ENCODE peak calls at places on chromosomes 6 and 20, in nine cellular contexts. One of them, this sample, is unnamed.

GRCh38 chr6:143098054-143098673 is 37.5 kb downstream of the AIG1 start:
- DNase-seq in ACHN: no peak
- DNase-seq in heart left ventricle: no peak
- DNase-seq in GM12864: peak; percentile 30
- DNase-seq in activated B cell treated with CpG ODN at 0.5 μM for 24 hours: no peak
- DNase-seq in SK-MEL-5: no peak
- DNase-seq in heart right ventricle: no peak
- DNase-seq in ureter: no peak
- DNase-seq in T-helper 1 cell: no peak
- DNase-seq in this sample: no peak

GRCh38 chr20:16824664-16825063 is 76.5 kb downstream of the OTOR start:
- DNase-seq in SK-MEL-5: no peak
- DNase-seq in ureter: no peak
- DNase-seq in activated B cell treated with CpG ODN at 0.5 μM for 24 hours: no peak
- DNase-seq in ACHN: no peak
- DNase-seq in heart right ventricle: no peak
- DNase-seq in GM12864: no peak
- DNase-seq in T-helper 1 cell: no peak
- DNase-seq in heart left ventricle: no peak
- DNase-seq in this sample: no peak

GRCh38 chr6:108875161-108875555 is 26.9 kb downstream of the ARMC2 start:
- DNase-seq in heart left ventricle: no peak
- DNase-seq in heart right ventricle: no peak
- DNase-seq in ureter: no peak
- DNase-seq in GM12864: no peak
- DNase-seq in activated B cell treated with CpG ODN at 0.5 μM for 24 hours: no peak
- DNase-seq in ACHN: no peak
- DNase-seq in T-helper 1 cell: no peak
- DNase-seq in SK-MEL-5: no peak
- DNase-seq in this sample: no peak

GRCh38 chr6:4210619-4211419 is 75.4 kb upstream of the ECI2 start:
- DNase-seq in heart right ventricle: peak; percentile 41
- DNase-seq in SK-MEL-5: peak; percentile 80
- DNase-seq in T-helper 1 cell: no peak
- DNase-seq in ureter: no peak
- DNase-seq in ACHN: peak; percentile 52
- DNase-seq in activated B cell treated with CpG ODN at 0.5 μM for 24 hours: peak; percentile 28
- DNase-seq in GM12864: peak; percentile 18
- DNase-seq in heart left ventricle: peak; percentile 52
- DNase-seq in this sample: peak; percentile 59

GRCh38 chr6:56868687-56869086 is 86.2 kb upstream of the BEND6 start:
- DNase-seq in heart left ventricle: no peak
- DNase-seq in GM12864: no peak
- DNase-seq in ACHN: no peak
- DNase-seq in ureter: no peak
- DNase-seq in T-helper 1 cell: no peak
- DNase-seq in SK-MEL-5: no peak
- DNase-seq in activated B cell treated with CpG ODN at 0.5 μM for 24 hours: no peak
- DNase-seq in heart right ventricle: no peak
- DNase-seq in this sample: no peak

GRCh38 chr6:9062581-9062980 is 627.2 kb upstream of the SLC35B3 start:
- DNase-seq in heart right ventricle: no peak
- DNase-seq in activated B cell treated with CpG ODN at 0.5 μM for 24 hours: no peak
- DNase-seq in heart left ventricle: no peak
- DNase-seq in GM12864: no peak
- DNase-seq in ureter: no peak
- DNase-seq in SK-MEL-5: no peak
- DNase-seq in T-helper 1 cell: no peak
- DNase-seq in ACHN: no peak
- DNase-seq in this sample: no peak

GRCh38 chr20:20548527-20549266 is 163.7 kb downstream of the RALGAPA2 start:
- DNase-seq in ACHN: no peak
- DNase-seq in heart left ventricle: no peak
- DNase-seq in heart right ventricle: no peak
- DNase-seq in SK-MEL-5: no peak
- DNase-seq in T-helper 1 cell: no peak
- DNase-seq in activated B cell treated with CpG ODN at 0.5 μM for 24 hours: no peak
- DNase-seq in GM12864: no peak
- DNase-seq in ureter: no peak
- DNase-seq in this sample: no peak

GRCh38 chr6:1958257-1958656 is 287.1 kb downstream of the GMDS start:
- DNase-seq in ACHN: no peak
- DNase-seq in ureter: no peak
- DNase-seq in T-helper 1 cell: no peak
- DNase-seq in heart left ventricle: no peak
- DNase-seq in SK-MEL-5: no peak
- DNase-seq in heart right ventricle: no peak
- DNase-seq in GM12864: no peak
- DNase-seq in activated B cell treated with CpG ODN at 0.5 μM for 24 hours: no peak
- DNase-seq in this sample: no peak

GRCh38 chr6:112501705-112502104 is 154.6 kb downstream of the RFPL4B start:
- DNase-seq in T-helper 1 cell: no peak
- DNase-seq in GM12864: no peak
- DNase-seq in heart right ventricle: peak; percentile 21
- DNase-seq in ureter: no peak
- DNase-seq in activated B cell treated with CpG ODN at 0.5 μM for 24 hours: no peak
- DNase-seq in SK-MEL-5: peak; percentile 26
- DNase-seq in heart left ventricle: peak; percentile 55
- DNase-seq in ACHN: no peak
- DNase-seq in this sample: no peak

GRCh38 chr6:112575309-112575834 is 228.2 kb downstream of the RFPL4B start:
- DNase-seq in ACHN: no peak
- DNase-seq in heart right ventricle: no peak
- DNase-seq in ureter: no peak
- DNase-seq in heart left ventricle: no peak
- DNase-seq in SK-MEL-5: no peak
- DNase-seq in T-helper 1 cell: no peak
- DNase-seq in activated B cell treated with CpG ODN at 0.5 μM for 24 hours: no peak
- DNase-seq in GM12864: no peak
- DNase-seq in this sample: no peak

GRCh38 chr6:43847741-43848630 is 78.0 kb downstream of the VEGFA start:
- DNase-seq in heart right ventricle: no peak
- DNase-seq in ureter: no peak
- DNase-seq in ACHN: no peak
- DNase-seq in GM12864: no peak
- DNase-seq in SK-MEL-5: no peak
- DNase-seq in activated B cell treated with CpG ODN at 0.5 μM for 24 hours: no peak
- DNase-seq in T-helper 1 cell: no peak
- DNase-seq in heart left ventricle: no peak
- DNase-seq in this sample: no peak

GRCh38 chr20:31551581-31552081 is 37.4 kb downstream of the HM13 start:
- DNase-seq in heart left ventricle: no peak
- DNase-seq in GM12864: no peak
- DNase-seq in T-helper 1 cell: no peak
- DNase-seq in SK-MEL-5: no peak
- DNase-seq in activated B cell treated with CpG ODN at 0.5 μM for 24 hours: no peak
- DNase-seq in heart right ventricle: no peak
- DNase-seq in ureter: no peak
- DNase-seq in ACHN: peak; percentile 96
- DNase-seq in this sample: no peak

GRCh38 chr6:41659935-41660334 is 21.7 kb downstream of the MDFI start:
- DNase-seq in ACHN: no peak
- DNase-seq in heart right ventricle: no peak
- DNase-seq in GM12864: no peak
- DNase-seq in ureter: no peak
- DNase-seq in SK-MEL-5: no peak
- DNase-seq in T-helper 1 cell: no peak
- DNase-seq in heart left ventricle: no peak
- DNase-seq in activated B cell treated with CpG ODN at 0.5 μM for 24 hours: no peak
- DNase-seq in this sample: no peak

GRCh38 chr6:45698046-45698445 is 317.6 kb downstream of the CLIC5 start:
- DNase-seq in heart left ventricle: no peak
- DNase-seq in ACHN: no peak
- DNase-seq in SK-MEL-5: no peak
- DNase-seq in T-helper 1 cell: no peak
- DNase-seq in GM12864: no peak
- DNase-seq in activated B cell treated with CpG ODN at 0.5 μM for 24 hours: no peak
- DNase-seq in heart right ventricle: no peak
- DNase-seq in ureter: no peak
- DNase-seq in this sample: no peak

GRCh38 chr6:127886603-127887002 is 14.3 kb downstream of the THEMIS start:
- DNase-seq in T-helper 1 cell: no peak
- DNase-seq in activated B cell treated with CpG ODN at 0.5 μM for 24 hours: no peak
- DNase-seq in heart left ventricle: no peak
- DNase-seq in GM12864: no peak
- DNase-seq in ureter: no peak
- DNase-seq in SK-MEL-5: no peak
- DNase-seq in ACHN: no peak
- DNase-seq in heart right ventricle: no peak
- DNase-seq in this sample: no peak

GRCh38 chr6:108408453-108408852 is 113.6 kb downstream of the AFG1L start:
- DNase-seq in activated B cell treated with CpG ODN at 0.5 μM for 24 hours: no peak
- DNase-seq in GM12864: no peak
- DNase-seq in T-helper 1 cell: no peak
- DNase-seq in heart left ventricle: no peak
- DNase-seq in heart right ventricle: no peak
- DNase-seq in ureter: no peak
- DNase-seq in ACHN: no peak
- DNase-seq in SK-MEL-5: no peak
- DNase-seq in this sample: no peak

GRCh38 chr6:26312501-26313390 is 52.3 kb upstream of the BTN3A2 start:
- DNase-seq in activated B cell treated with CpG ODN at 0.5 μM for 24 hours: peak; percentile 63
- DNase-seq in T-helper 1 cell: peak; percentile 63
- DNase-seq in heart left ventricle: peak; percentile 60
- DNase-seq in heart right ventricle: peak; percentile 59
- DNase-seq in ACHN: peak; percentile 80
- DNase-seq in ureter: peak; percentile 89
- DNase-seq in GM12864: peak; percentile 85
- DNase-seq in SK-MEL-5: peak; percentile 96
- DNase-seq in this sample: peak; percentile 80

GRCh38 chr20:13426870-13427269 is 205.8 kb downstream of the ISM1 start:
- DNase-seq in T-helper 1 cell: no peak
- DNase-seq in GM12864: no peak
- DNase-seq in SK-MEL-5: no peak
- DNase-seq in ureter: no peak
- DNase-seq in heart left ventricle: no peak
- DNase-seq in activated B cell treated with CpG ODN at 0.5 μM for 24 hours: no peak
- DNase-seq in ACHN: no peak
- DNase-seq in heart right ventricle: no peak
- DNase-seq in this sample: no peak